ENCODE peak calls at places on chromosome 4, in seven cellular contexts. J is choroid plexus epithelial cell, K is coronary artery, W is endodermal cell, T is cardiac fibroblast, Z is right lobe of liver, V is HFF-Myc. C is an unnamed sample.

GRCh38 chr4:83618431-83618830 is 82.5 kb downstream of the GPAT3 start:
- DNase-seq in J (peak; percentile 81), K (no peak), W (no peak), T (peak; percentile 75), Z (no peak), V (no peak), C (peak; percentile 85)

GRCh38 chr4:108426493-108426892 is 193.9 kb upstream of the RPL34 start:
- DNase-seq in J (peak; percentile 18), K (no peak), W (no peak), T (peak; percentile 18), Z (no peak), V (no peak), C (peak; percentile 56)

GRCh38 chr4:140935259-140935658 is 179.1 kb upstream of the TBC1D9 start:
- DNase-seq in J (no peak), K (no peak), W (no peak), T (no peak), Z (no peak), V (no peak), C (peak; percentile 24)

GRCh38 chr4:162675661-162676060 is 491.0 kb downstream of the NAF1 start:
- DNase-seq in J (no peak), K (no peak), W (no peak), T (no peak), Z (no peak), V (no peak), C (no peak)

GRCh38 chr4:168634276-168634802 is 137.5 kb downstream of the PALLD start:
- DNase-seq in J (peak; percentile 96), K (no peak), W (no peak), T (peak; percentile 90), Z (no peak), V (peak; percentile 96), C (peak; percentile 89)

GRCh38 chr4:108113229-108113628 is 55.5 kb downstream of the LEF1 start:
- DNase-seq in J (no peak), K (no peak), W (no peak), T (no peak), Z (no peak), V (no peak), C (no peak)

GRCh38 chr4:153267013-153267412 is 62.8 kb downstream of the TRIM2 start:
- DNase-seq in J (peak; percentile 82), K (no peak), W (no peak), T (peak; percentile 56), Z (no peak), V (no peak), C (no peak)

GRCh38 chr4:168621806-168622589 is 125.1 kb downstream of the PALLD start:
- DNase-seq in J (peak; percentile 92), K (no peak), W (no peak), T (peak; percentile 96), Z (no peak), V (no peak), C (peak; percentile 83)

GRCh38 chr4:14908635-14909034 is 93.6 kb upstream of the CPEB2 start:
- DNase-seq in J (peak; percentile 79), K (no peak), W (no peak), T (peak; percentile 8), Z (no peak), V (no peak), C (no peak)

GRCh38 chr4:95317124-95317820 is 231.5 kb downstream of the UNC5C start:
- DNase-seq in J (no peak), K (no peak), W (no peak), T (no peak), Z (no peak), V (no peak), C (no peak)

GRCh38 chr4:139403457-139403856 is 50.5 kb upstream of the RAB33B start:
- DNase-seq in J (peak; percentile 35), K (no peak), W (no peak), T (peak; percentile 17), Z (no peak), V (no peak), C (no peak)

GRCh38 chr4:168796362-168797106 is 213.5 kb downstream of the CBR4 start:
- DNase-seq in J (peak; percentile 91), K (peak; percentile 53), W (no peak), T (peak; percentile 85), Z (peak; percentile 51), V (peak; percentile 42), C (peak; percentile 80)

GRCh38 chr4:41178372-41179085 is 35.8 kb downstream of the APBB2 start:
- DNase-seq in J (peak; percentile 95), K (no peak), W (no peak), T (peak; percentile 97), Z (no peak), V (no peak), C (peak; percentile 98)

GRCh38 chr4:181140037-181140603 is 1103.1 kb upstream of the TENM3 start:
- DNase-seq in J (peak; percentile 47), K (no peak), W (no peak), T (no peak), Z (no peak), V (no peak), C (no peak)

GRCh38 chr4:74920704-74921103 is 12.2 kb upstream of the PARM1 start:
- DNase-seq in J (no peak), K (no peak), W (no peak), T (no peak), Z (no peak), V (no peak), C (no peak)

GRCh38 chr4:184169225-184169867 is 48.3 kb downstream of the ENPP6 start:
- DNase-seq in J (no peak), K (no peak), W (peak; percentile 73), T (no peak), Z (no peak), V (no peak), C (no peak)

GRCh38 chr4:184167576-184167975 is 50.1 kb downstream of the ENPP6 start:
- DNase-seq in J (no peak), K (no peak), W (peak; percentile 89), T (no peak), Z (no peak), V (no peak), C (no peak)

GRCh38 chr4:184174571-184175488 is 42.8 kb downstream of the ENPP6 start:
- DNase-seq in J (no peak), K (no peak), W (no peak), T (no peak), Z (no peak), V (no peak), C (no peak)

GRCh38 chr4:184168406-184169019 is 49.2 kb downstream of the ENPP6 start:
- DNase-seq in J (peak; percentile 74), K (no peak), W (peak; percentile 95), T (peak; percentile 66), Z (peak; percentile 80), V (no peak), C (peak; percentile 66)

DNA sequence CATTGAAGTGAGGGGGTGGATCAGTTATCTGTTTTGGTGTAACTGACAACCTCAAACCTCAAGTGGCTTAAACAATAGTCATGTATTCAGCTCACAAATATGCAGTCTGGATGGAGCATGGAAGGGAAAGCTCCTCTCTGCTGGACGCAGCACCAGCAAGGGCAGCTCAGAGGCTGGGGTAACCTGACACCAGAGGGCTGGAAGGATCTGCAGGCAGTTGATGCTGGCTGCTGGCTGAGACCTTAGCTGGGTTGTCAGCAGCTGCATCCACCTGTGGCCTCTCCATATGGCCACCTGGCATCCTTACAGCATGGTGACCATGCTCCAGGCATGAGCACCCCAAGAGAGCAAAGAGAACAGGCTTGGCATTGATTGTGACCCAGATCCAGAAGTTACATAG is 46.7 kb downstream of the ENPP6 start:
- DNase-seq in J (peak; percentile 62), K (no peak), W (peak; percentile 79), T (peak; percentile 32), Z (no peak), V (no peak), C (peak; percentile 48)
- TF ChIP-seq CTCF in J (no peak), K (no peak), W (no peak), T (no peak), Z (no peak), V (no peak), C (no peak)

GRCh38 chr4:173171098-173171497 is 2.5 kb downstream of the GALNT7 start:
- DNase-seq in J (peak; percentile 63), K (no peak), W (no peak), T (peak; percentile 64), Z (no peak), V (no peak), C (peak; percentile 51)
- H3K4me3 ChIP-seq in J (no peak overlapping the region), K (no peak overlapping the region), W (peak overlapping the region; percentile 86), T (no peak overlapping the region), Z (no peak overlapping the region), V (no peak overlapping the region), C (no peak overlapping the region)

GRCh38 chr4:88528861-88529260 is 5.3 kb upstream of the PYURF start:
- DNase-seq in J (peak; percentile 24), K (no peak), W (no peak), T (peak; percentile 46), Z (no peak), V (no peak), C (peak; percentile 44)
- TF ChIP-seq CTCF in J (peak; percentile 6), K (no peak), W (no peak), T (peak; percentile 3), Z (no peak), V (no peak), C (no peak)

DNA sequence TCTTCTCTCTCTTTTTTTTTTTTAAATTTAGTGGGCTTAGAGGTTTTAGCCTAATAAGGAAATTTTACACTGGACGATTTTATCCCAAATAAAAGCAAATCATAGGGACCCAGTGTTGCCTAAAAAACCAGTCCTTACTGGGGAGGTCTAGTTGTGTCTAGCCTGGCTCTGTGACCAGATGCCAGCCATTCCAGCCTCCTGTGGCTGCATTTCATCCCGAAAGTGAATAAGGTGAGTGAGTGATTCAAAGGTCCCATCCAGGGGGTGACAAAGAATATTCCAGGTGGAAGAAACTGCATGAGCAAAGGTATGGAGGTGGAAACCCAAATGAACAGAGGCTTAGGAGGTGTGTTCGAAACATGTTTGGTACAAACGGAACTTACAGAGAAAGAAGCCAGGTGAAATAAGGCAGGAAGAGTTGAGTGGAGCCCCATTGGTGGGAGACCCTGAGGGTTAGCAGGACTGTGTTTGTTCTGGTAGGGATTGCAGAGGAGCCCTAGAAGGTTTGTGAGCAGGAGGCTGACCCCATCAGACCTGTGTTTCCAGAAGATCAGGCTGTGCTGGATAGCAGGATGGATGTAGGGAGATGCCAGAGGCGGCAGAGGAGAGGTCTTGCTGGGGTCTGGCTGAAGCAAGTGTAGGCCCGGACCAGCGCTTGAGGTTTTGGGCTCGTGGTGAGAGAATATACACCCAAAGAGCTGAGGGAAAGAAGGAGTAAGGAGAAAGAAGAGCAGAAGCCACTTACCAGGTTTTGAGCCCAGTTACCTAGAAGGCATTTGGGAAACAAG is 31.6 kb downstream of the PTTG2 start:
- DNase-seq in J (no peak), K (no peak), W (peak; percentile 56), T (no peak), Z (no peak), V (no peak), C (no peak)
- H3K4me3 ChIP-seq in J (no peak overlapping the region), K (no peak overlapping the region), W (no peak overlapping the region), T (no peak overlapping the region), Z (no peak overlapping the region), V (no peak overlapping the region), C (no peak overlapping the region)

GRCh38 chr4:147425019-147425418 is 55.9 kb upstream of the EDNRA start:
- DNase-seq in J (peak; percentile 4), K (no peak), W (no peak), T (peak; percentile 4), Z (no peak), V (no peak), C (peak; percentile 25)
- TF ChIP-seq CTCF in J (no peak), K (no peak), W (no peak), T (no peak), Z (no peak), V (no peak), C (no peak)

C was measured in fibroblast of the aortic adventitia.